ENCODE peak calls at places on chromosomes 3 and 15, in five cellular contexts. L, V, B, A and X are unnamed samples.

GRCh38 chr15:98801234-98801561 is 152.9 kb downstream of the IGF1R start:
- DNase-seq in L (peak; percentile 32), V (no peak), B (no peak), A (no peak), X (no peak)

GRCh38 chr3:193168911-193169310 is 72.1 kb upstream of the PLAAT1 start:
- DNase-seq in L (no peak), V (no peak), B (no peak), A (no peak), X (no peak)

GRCh38 chr3:99620976-99621375 is 17.4 kb upstream of the COL8A1 start:
- DNase-seq in L (no peak), V (no peak), B (no peak), A (no peak), X (no peak)

GRCh38 chr3:134312873-134313838 is 61.1 kb downstream of the AMOTL2 start:
- DNase-seq in L (peak; percentile 75), V (no peak), B (no peak), A (peak; percentile 81), X (no peak)

GRCh38 chr3:127556565-127556964 is 34.0 kb downstream of the TPRA1 start:
- DNase-seq in L (no peak), V (no peak), B (no peak), A (no peak), X (peak; percentile 64)

GRCh38 chr15:91694131-91694828 is 159.2 kb upstream of the SLCO3A1 start:
- DNase-seq in L (no peak), V (no peak), B (no peak), A (peak; percentile 48), X (no peak)

GRCh38 chr3:72665701-72666443 is 182.4 kb downstream of the SHQ1 start:
- DNase-seq in L (peak; percentile 49), V (peak; percentile 20), B (no peak), A (no peak), X (peak; percentile 76)

GRCh38 chr3:195139876-195140240 is 131.1 kb downstream of the XXYLT1 start:
- DNase-seq in L (no peak), V (no peak), B (no peak), A (peak; percentile 64), X (no peak)

GRCh38 chr3:153602801-153603200 is 440.8 kb downstream of the RAP2B start:
- DNase-seq in L (no peak), V (no peak), B (no peak), A (no peak), X (no peak)

GRCh38 chr3:14862303-14862660 is 43.5 kb downstream of the FGD5 start:
- DNase-seq in L (no peak), V (no peak), B (no peak), A (no peak), X (no peak)

GRCh38 chr15:71781179-71781964 is 29.0 kb upstream of the NR2E3 start:
- DNase-seq in L (no peak), V (no peak), B (no peak), A (no peak), X (no peak)

GRCh38 chr15:51133140-51133630 is 38.5 kb upstream of the TNFAIP8L3 start:
- DNase-seq in L (no peak), V (no peak), B (no peak), A (no peak), X (no peak)

GRCh38 chr15:88644741-88645140 is 5.9 kb downstream of the ISG20 start:
- DNase-seq in L (no peak), V (no peak), B (peak; percentile 4), A (no peak), X (peak; percentile 4)